ENCODE peak calls at places on chromosomes 4 and X, in eight cellular contexts. Z is BE2C; F is HCEC 1CT; H is RPMI7951; C is AG09309; Q is uterus; G is choroid plexus epithelial cell; T is stimulated activated naive B cell treated with anti-CD40 and anti-IgM and Interleukin-4, amounts not matched to agents 10 μg/mL and 1 μg/mL and 100 μg/mL, for 72 hours. Y is an unnamed sample.
A peak's percentile ranks its signal among the peaks of the same experiment; 100 is the strongest.

GRCh38 chr4:3402409-3403103 is 39.2 kb upstream of the HGFAC start:
- DNase-seq in Z (no peak), F (peak; percentile 11), H (peak; percentile 53), C (peak; percentile 61), Q (no peak), G (peak; percentile 28), T (no peak), Y (no peak)

GRCh38 chr4:39363773-39364393 is 2.3 kb downstream of the RFC1 start:
- DNase-seq in Z (no peak), F (no peak), H (no peak), C (no peak), Q (no peak), G (no peak), T (no peak), Y (no peak)

GRCh38 chr4:27005512-27006246 is 145.0 kb downstream of the STIM2 start:
- DNase-seq in Z (no peak), F (peak; percentile 82), H (peak; percentile 31), C (peak; percentile 16), Q (no peak), G (peak; percentile 83), T (no peak), Y (no peak)

GRCh38 chr4:8818063-8818881 is 53.4 kb downstream of the HMX1 start:
- DNase-seq in Z (peak; percentile 48), F (no peak), H (no peak), C (no peak), Q (no peak), G (no peak), T (no peak), Y (no peak)

GRCh38 chrX:47078129-47079043 is at the start of gene RGN:
- DNase-seq in Z (no peak), F (no peak), H (no peak), C (no peak), Q (peak; percentile 28), G (no peak), T (no peak), Y (no peak)

GRCh38 chr4:146255463-146255862 is 41.1 kb downstream of the REELD1 start:
- DNase-seq in Z (no peak), F (no peak), H (no peak), C (peak; percentile 2), Q (no peak), G (peak; percentile 80), T (no peak), Y (peak; percentile 86)

GRCh38 chrX:9627827-9628406 is 137.7 kb downstream of the GPR143 start:
- DNase-seq in Z (no peak), F (peak; percentile 20), H (peak; percentile 16), C (no peak), Q (no peak), G (peak; percentile 48), T (no peak), Y (no peak)

GRCh38 chrX:50697691-50698090 is 116.3 kb downstream of the SHROOM4 start:
- DNase-seq in Z (no peak), F (no peak), H (peak; percentile 66), C (peak; percentile 45), Q (no peak), G (peak; percentile 86), T (no peak), Y (peak; percentile 69)

GRCh38 chr4:129783596-129783995 is 687.6 kb downstream of the C4orf33 start:
- DNase-seq in Z (no peak), F (no peak), H (no peak), C (no peak), Q (no peak), G (no peak), T (no peak), Y (no peak)

GRCh38 chr4:22094217-22094616 is 145.6 kb upstream of the KCNIP4 start:
- DNase-seq in Z (no peak), F (no peak), H (no peak), C (no peak), Q (no peak), G (no peak), T (no peak), Y (no peak)

GRCh38 chr4:121138014-121138413 is 26.1 kb downstream of the TNIP3 start:
- DNase-seq in Z (no peak), F (no peak), H (no peak), C (no peak), Q (no peak), G (no peak), T (no peak), Y (no peak)

GRCh38 chrX:103017542-103017941 is 46.4 kb downstream of the BEX1 start:
- DNase-seq in Z (no peak), F (no peak), H (peak; percentile 32), C (no peak), Q (no peak), G (no peak), T (no peak), Y (no peak)

GRCh38 chr4:184455299-184455698 is 19.1 kb downstream of the IRF2 start:
- DNase-seq in Z (no peak), F (no peak), H (no peak), C (no peak), Q (no peak), G (no peak), T (no peak), Y (no peak)

GRCh38 chrX:48890934-48891401 is 6.6 kb downstream of the TIMM17B start:
- DNase-seq in Z (no peak), F (no peak), H (no peak), C (no peak), Q (no peak), G (no peak), T (no peak), Y (no peak)

GRCh38 chr4:1792832-1793495 is at the start of gene FGFR3:
- DNase-seq in Z (peak; percentile 72), F (no peak), H (no peak), C (no peak), Q (no peak), G (no peak), T (no peak), Y (peak; percentile 30)

GRCh38 chrX:31279359-31279758 is 207.5 kb upstream of the FTHL17 start:
- DNase-seq in Z (peak; percentile 21), F (peak; percentile 36), H (peak; percentile 53), C (no peak), Q (no peak), G (peak; percentile 57), T (no peak), Y (no peak)

GRCh38 chr4:70269674-70270073 is 27.3 kb downstream of the CSN3 start:
- DNase-seq in Z (no peak), F (no peak), H (no peak), C (no peak), Q (no peak), G (peak; percentile 48), T (no peak), Y (no peak)

GRCh38 chrX:20989361-20989760 is 384.9 kb upstream of the CNKSR2 start:
- DNase-seq in Z (no peak), F (peak; percentile 20), H (peak; percentile 15), C (no peak), Q (no peak), G (no peak), T (no peak), Y (peak; percentile 83)